ENCODE peak calls at places on chromosomes 7 and 10, in four cellular contexts. H, X, W and Q are unnamed samples.
A peak's percentile ranks its signal among the peaks of the same experiment; 100 is the strongest.

GRCh38 chr7:132500727-132501410 is 75.4 kb downstream of the PLXNA4 start:
- DNase-seq in W (peak; percentile 55), X (peak; percentile 80), H (peak; percentile 95), Q (no peak)

GRCh38 chr7:28808786-28809533 is 149.2 kb downstream of the TRIL start:
- DNase-seq in W (peak; percentile 87), X (no peak), H (no peak), Q (no peak)

GRCh38 chr7:47739301-47739870 is 157.5 kb upstream of the TNS3 start:
- DNase-seq in H (no peak), W (no peak), X (no peak), Q (no peak)

GRCh38 chr10:71454347-71454746 is 57.6 kb downstream of the CDH23 start:
- DNase-seq in H (no peak), X (no peak), W (no peak), Q (no peak)

GRCh38 chr7:81300779-81301178 is 381.9 kb upstream of the SEMA3C start:
- DNase-seq in X (no peak), H (no peak), W (no peak), Q (no peak)

GRCh38 chr10:119651514-119652327 is 541 bp downstream of the BAG3 start:
- DNase-seq in H (no peak), X (peak; percentile 31), W (no peak), Q (no peak)

GRCh38 chr7:41942468-41943097 is 239.7 kb upstream of the INHBA start:
- DNase-seq in X (no peak), W (peak; percentile 90), H (no peak), Q (no peak)

GRCh38 chr10:31064334-31064733 is 32.7 kb upstream of the ZNF438 start:
- DNase-seq in W (no peak), X (no peak), H (no peak), Q (no peak)

GRCh38 chr7:98509836-98510235 is 107.2 kb upstream of the NPTX2 start:
- DNase-seq in W (no peak), X (no peak), H (no peak), Q (no peak)

GRCh38 chr7:1263391-1263951 is 30.8 kb downstream of the UNCX start:
- DNase-seq in W (no peak), X (peak; percentile 35), H (no peak), Q (no peak)
- H3K27me3 ChIP-seq in W (no peaks in the 10 kb centered on the region), X (peaks cover 68% of the 10 kb centered on the region), H (no peaks in the 10 kb centered on the region), Q (peaks cover 4% of the 10 kb centered on the region)

DNA sequence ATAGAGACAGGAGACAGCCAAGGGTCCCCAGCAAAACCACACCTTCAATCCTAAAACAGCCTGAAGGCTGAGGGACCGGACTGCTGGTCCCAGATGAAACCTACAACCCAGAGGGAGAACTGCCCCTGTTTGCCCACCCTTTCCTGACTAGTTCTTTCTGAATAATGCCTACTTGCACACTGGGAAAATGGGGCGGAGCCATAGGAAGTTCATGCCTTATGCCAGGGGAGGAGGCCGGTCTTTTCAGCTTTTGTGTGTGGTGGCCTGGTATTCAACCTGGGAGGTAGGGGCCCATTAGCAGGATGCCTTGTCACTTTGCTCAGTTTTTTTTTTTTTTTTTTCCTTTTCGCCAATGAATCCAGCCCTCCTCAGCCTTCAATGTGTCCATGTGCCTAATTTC is 20.7 kb downstream of the TOMM7 start:
- DNase-seq in W (no peak), X (no peak), H (no peak), Q (no peak)
- H3K36me3 ChIP-seq in W (no peaks in the 10 kb centered on the region), X (no peaks in the 10 kb centered on the region), H (no peaks in the 10 kb centered on the region), Q (no peaks in the 10 kb centered on the region)

GRCh38 chr7:50481867-50482266 is 31.7 kb upstream of the FIGNL1 start:
- DNase-seq in W (no peak), H (no peak), X (no peak), Q (no peak)
- TF ChIP-seq CTCF in W (no peak), H (peak; percentile 9), X (no peak), Q (no peak)

DNA sequence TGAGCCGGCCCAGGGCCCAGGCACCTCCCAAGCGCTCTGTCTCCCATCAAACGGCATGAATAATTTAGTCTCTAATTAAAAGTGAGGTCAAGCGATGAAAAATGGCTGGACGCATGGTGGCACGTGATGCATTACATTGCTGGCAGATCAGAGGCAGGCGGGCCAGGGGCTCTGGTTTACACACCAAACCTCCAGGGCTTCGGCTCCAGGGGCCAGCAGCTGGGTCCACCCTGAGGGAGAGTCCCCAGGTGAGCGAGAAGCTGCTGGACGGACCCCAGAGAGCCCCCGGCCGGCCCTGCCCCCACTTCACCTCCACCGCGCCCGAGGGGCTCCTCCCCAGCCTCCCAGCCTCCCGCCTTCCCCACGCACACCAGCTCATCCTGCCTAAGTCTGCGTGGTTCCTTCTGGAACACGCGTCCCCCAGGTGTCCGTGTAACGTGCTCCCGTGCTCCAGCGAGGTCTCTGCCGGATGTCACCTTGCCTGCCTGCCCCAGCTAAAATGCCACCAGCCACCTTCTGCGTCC is 23.2 kb downstream of the UNCX start:
- DNase-seq in W (no peak), X (no peak), H (no peak), Q (no peak)
- H3K27me3 ChIP-seq in W (peaks cover 8% of the 10 kb centered on the region), X (peaks cover 78% of the 10 kb centered on the region), H (peaks cover 8% of the 10 kb centered on the region), Q (peaks cover 7% of the 10 kb centered on the region)